ENCODE peak calls at places on chromosomes 7 and 10, in ten cellular contexts. I is HEK293T, D is left colon, R is dermis microvascular lymphatic vessel endothelial cell, V is NCI-H82, Q is left lung, N is RWPE1, M is T47D, Y is MG63, F is GM23248. U is an unnamed sample.

GRCh38 chr10:29176845-29177244 is 112.0 kb upstream of the LYZL1 start:
- DNase-seq in I (no peak), D (no peak), R (no peak), V (no peak), Q (no peak), N (no peak), M (no peak), Y (no peak), F (no peak), U (no peak)

GRCh38 chr7:38492010-38492409 is 139.2 kb downstream of the AMPH start:
- DNase-seq in I (no peak), D (no peak), R (no peak), V (no peak), Q (no peak), N (no peak), M (peak; percentile 7), Y (no peak), F (no peak), U (no peak)

GRCh38 chr7:121262221-121262620 is 66.6 kb upstream of the WNT16 start:
- DNase-seq in I (no peak), D (no peak), R (no peak), V (no peak), Q (no peak), N (no peak), M (no peak), Y (no peak), F (no peak), U (peak; percentile 38)

GRCh38 chr7:32255036-32255435 is 184.8 kb upstream of the PDE1C start:
- DNase-seq in I (no peak), D (no peak), R (no peak), V (peak; percentile 99), Q (no peak), N (no peak), M (no peak), Y (no peak), F (no peak), U (no peak)

GRCh38 chr7:138282997-138283396 is 177.1 kb upstream of the TRIM24 start:
- DNase-seq in I (no peak), D (no peak), R (no peak), V (no peak), Q (no peak), N (no peak), M (no peak), Y (peak; percentile 23), F (no peak), U (no peak)

GRCh38 chr7:101817031-101817929 is at the start of gene CUX1:
- DNase-seq in I (no peak), D (peak; percentile 39), R (no peak), V (peak; percentile 46), Q (peak; percentile 90), N (no peak), M (no peak), Y (no peak), F (peak; percentile 49), U (no peak)

GRCh38 chr7:136687693-136688322 is 180.6 kb upstream of the CHRM2 start:
- DNase-seq in I (peak; percentile 27), D (no peak), R (peak; percentile 11), V (peak; percentile 83), Q (no peak), N (no peak), M (peak; percentile 10), Y (no peak), F (peak; percentile 49), U (no peak)

GRCh38 chr10:103820101-103821062 is 35.0 kb downstream of the SH3PXD2A start:
- DNase-seq in I (no peak), D (no peak), R (peak; percentile 16), V (peak; percentile 21), Q (peak; percentile 79), N (no peak), M (no peak), Y (peak; percentile 63), F (peak; percentile 62), U (no peak)

GRCh38 chr10:28798428-28798955 is 121.2 kb downstream of the BAMBI start:
- DNase-seq in I (no peak), D (no peak), R (no peak), V (no peak), Q (no peak), N (no peak), M (no peak), Y (no peak), F (no peak), U (no peak)

GRCh38 chr10:107144490-107144889 is 20.0 kb downstream of the SORCS1 start:
- DNase-seq in I (peak; percentile 32), D (no peak), R (no peak), V (peak; percentile 46), Q (no peak), N (no peak), M (peak; percentile 4), Y (no peak), F (no peak), U (no peak)

GRCh38 chr10:114404171-114405010 is at the start of gene AFAP1L2:
- DNase-seq in I (peak; percentile 69), D (no peak), R (no peak), V (no peak), Q (peak; percentile 77), N (peak; percentile 67), M (no peak), Y (peak; percentile 47), F (peak; percentile 35), U (no peak)

GRCh38 chr7:137538361-137538762 is 194.8 kb upstream of the PTN start:
- DNase-seq in I (no peak), D (no peak), R (no peak), V (no peak), Q (no peak), N (no peak), M (no peak), Y (peak; percentile 11), F (peak; percentile 89), U (peak; percentile 38)

GRCh38 chr7:125316451-125316850 is 386.8 kb upstream of the POT1 start:
- DNase-seq in I (peak; percentile 9), D (no peak), R (no peak), V (peak; percentile 91), Q (no peak), N (peak; percentile 20), M (peak; percentile 67), Y (peak; percentile 2), F (no peak), U (no peak)

GRCh38 chr10:135601-136464 is 578 bp downstream of the ZMYND11 start:
- DNase-seq in I (peak; percentile 26), D (peak; percentile 63), R (no peak), V (peak; percentile 54), Q (peak; percentile 89), N (peak; percentile 36), M (peak; percentile 84), Y (peak; percentile 66), F (peak; percentile 79), U (no peak)

GRCh38 chr7:44320794-44321371 is 4.5 kb downstream of the CAMK2B start:
- DNase-seq in I (no peak), D (no peak), R (no peak), V (no peak), Q (peak; percentile 65), N (no peak), M (peak; percentile 53), Y (no peak), F (no peak), U (no peak)

GRCh38 chr10:95355241-95355779 is 64.5 kb upstream of the PDLIM1 start:
- DNase-seq in I (no peak), D (no peak), R (peak; percentile 74), V (no peak), Q (no peak), N (no peak), M (no peak), Y (no peak), F (no peak), U (no peak)

GRCh38 chr10:91762878-91763277 is 35.3 kb upstream of the TNKS2 start:
- DNase-seq in I (no peak), D (no peak), R (no peak), V (no peak), Q (no peak), N (no peak), M (no peak), Y (no peak), F (no peak), U (no peak)

GRCh38 chr10:1394155-1394912 is 338.1 kb downstream of the WDR37 start:
- DNase-seq in I (no peak), D (no peak), R (no peak), V (no peak), Q (no peak), N (no peak), M (no peak), Y (no peak), F (no peak), U (no peak)

GRCh38 chr7:70579397-70580097 is 552.4 kb upstream of the GALNT17 start:
- DNase-seq in I (no peak), D (no peak), R (no peak), V (no peak), Q (no peak), N (no peak), M (peak; percentile 83), Y (no peak), F (no peak), U (no peak)

GRCh38 chr7:32481176-32481575 is 9.0 kb downstream of the LSM5 start:
- DNase-seq in I (no peak), D (no peak), R (no peak), V (no peak), Q (no peak), N (no peak), M (no peak), Y (no peak), F (no peak), U (no peak)

GRCh38 chr7:1424041-1424440 is 35.2 kb downstream of the MICALL2 start:
- DNase-seq in I (no peak), D (no peak), R (no peak), V (no peak), Q (no peak), N (no peak), M (no peak), Y (no peak), F (no peak), U (no peak)

GRCh38 chr7:131108212-131108980 is 219.3 kb upstream of the MKLN1 start:
- DNase-seq in I (no peak), D (no peak), R (peak; percentile 77), V (no peak), Q (peak; percentile 88), N (no peak), M (no peak), Y (no peak), F (peak; percentile 55), U (no peak)

GRCh38 chr7:103025341-103025740 is 49.3 kb downstream of the FBXL13 start:
- DNase-seq in I (no peak), D (no peak), R (no peak), V (no peak), Q (no peak), N (no peak), M (no peak), Y (no peak), F (no peak), U (no peak)

GRCh38 chr10:100623541-100623940 is 87.8 kb downstream of the HIF1AN start:
- DNase-seq in I (no peak), D (no peak), R (no peak), V (no peak), Q (no peak), N (no peak), M (no peak), Y (no peak), F (no peak), U (no peak)

GRCh38 chr10:87740232-87740631 is 77.8 kb downstream of the ATAD1 start:
- DNase-seq in I (no peak), D (no peak), R (no peak), V (no peak), Q (no peak), N (peak; percentile 78), M (no peak), Y (no peak), F (peak; percentile 89), U (peak; percentile 54)

GRCh38 chr7:111931016-111931517 is 275.1 kb downstream of the DOCK4 start:
- DNase-seq in I (no peak), D (no peak), R (no peak), V (peak; percentile 2), Q (no peak), N (no peak), M (no peak), Y (no peak), F (peak; percentile 17), U (no peak)

GRCh38 chr7:12893292-12893691 is 205.9 kb downstream of the ARL4A start:
- DNase-seq in I (no peak), D (no peak), R (no peak), V (no peak), Q (no peak), N (no peak), M (no peak), Y (no peak), F (no peak), U (no peak)

GRCh38 chr10:6530966-6531365 is 49.1 kb downstream of the PRKCQ start:
- DNase-seq in I (no peak), D (no peak), R (no peak), V (no peak), Q (no peak), N (no peak), M (no peak), Y (no peak), F (no peak), U (no peak)